ENCODE peak calls at places on chromosomes 2 and 18, in eight cellular contexts. A, H, L, Y, T, W, X and V are unnamed samples.
A peak's percentile ranks its signal among the peaks of the same experiment; 100 is the strongest.

GRCh38 chr2:169509230-169509917 is at the start of gene KLHL41:
- DNase-seq in A (no peak), H (no peak), L (no peak), Y (no peak), T (peak; percentile 60), W (no peak), X (no peak), V (no peak)

GRCh38 chr18:371616-371998 is 103.8 kb upstream of the THOC1 start:
- DNase-seq in A (no peak), H (no peak), L (no peak), Y (no peak), T (no peak), W (no peak), X (no peak), V (no peak)

GRCh38 chr2:172734711-172735645 is 667 bp upstream of the RAPGEF4 start:
- DNase-seq in A (no peak), H (peak; percentile 17), L (no peak), Y (no peak), T (no peak), W (no peak), X (no peak), V (no peak)

GRCh38 chr2:19361325-19361990 is 3.0 kb upstream of the OSR1 start:
- DNase-seq in A (no peak), H (no peak), L (no peak), Y (no peak), T (no peak), W (peak; percentile 34), X (no peak), V (no peak)

GRCh38 chr18:35526476-35527120 is 28.8 kb upstream of the INO80C start:
- DNase-seq in A (peak; percentile 77), H (peak; percentile 14), L (no peak), Y (no peak), T (peak; percentile 54), W (no peak), X (no peak), V (peak; percentile 18)

GRCh38 chr2:43269074-43269572 is 42.7 kb upstream of the ZFP36L2 start:
- DNase-seq in A (no peak), H (peak; percentile 12), L (no peak), Y (peak; percentile 92), T (peak; percentile 100), W (no peak), X (peak; percentile 5), V (no peak)

GRCh38 chr18:31197676-31198075 is 35.0 kb upstream of the DSC1 start:
- DNase-seq in A (peak; percentile 74), H (peak; percentile 26), L (no peak), Y (no peak), T (no peak), W (no peak), X (no peak), V (peak; percentile 17)

GRCh38 chr18:33556846-33557245 is 21.2 kb upstream of the ASXL3 start:
- DNase-seq in A (no peak), H (no peak), L (no peak), Y (no peak), T (no peak), W (no peak), X (no peak), V (no peak)

GRCh38 chr2:8524823-8525222 is 157.0 kb upstream of the ID2 start:
- DNase-seq in A (no peak), H (no peak), L (no peak), Y (no peak), T (no peak), W (no peak), X (no peak), V (no peak)